ENCODE peak calls at places on chromosomes 5 and 9, in ten cellular contexts. W, X, N, R, D, B, J, O, C and Y are unnamed samples.

GRCh38 chr5:71907589-71908145 is 188.6 kb downstream of the CARTPT start:
- DNase-seq in D (peak; percentile 14), C (no peak), J (no peak), W (no peak), N (no peak), B (no peak), R (no peak), X (no peak), O (no peak), Y (no peak)

GRCh38 chr5:172415615-172416275 is 38.6 kb downstream of the SH3PXD2B start:
- DNase-seq in B (no peak), O (no peak), X (no peak), W (no peak), R (no peak), N (no peak), J (no peak), D (no peak), C (no peak), Y (no peak)

GRCh38 chr9:70933318-70933717 is 188.1 kb downstream of the TRPM3 start:
- DNase-seq in B (no peak), O (no peak), D (no peak), J (peak; percentile 8), R (no peak), X (no peak), C (no peak), W (no peak), N (no peak), Y (no peak)

GRCh38 chr5:68648944-68649874 is 433.7 kb downstream of the PIK3R1 start:
- DNase-seq in W (no peak), C (no peak), R (no peak), D (no peak), J (no peak), N (no peak), O (no peak), X (no peak), B (no peak), Y (no peak)

GRCh38 chr5:141182248-141182647 is at the start of gene PCDHB16:
- DNase-seq in X (peak; percentile 66), J (peak; percentile 32), B (peak; percentile 90), O (no peak), C (no peak), D (no peak), N (no peak), R (no peak), W (peak; percentile 5), Y (peak; percentile 69)

GRCh38 chr9:126549246-126550006 is 64.3 kb upstream of the LMX1B start:
- DNase-seq in X (peak; percentile 77), W (no peak), D (no peak), N (no peak), C (no peak), B (no peak), O (no peak), R (no peak), J (no peak), Y (no peak)

GRCh38 chr9:134871941-134872340 is 8.7 kb upstream of the FCN2 start:
- DNase-seq in J (peak; percentile 65), R (peak; percentile 28), C (no peak), B (no peak), O (no peak), W (peak; percentile 79), X (no peak), D (no peak), N (no peak), Y (no peak)

GRCh38 chr9:97934321-97935115 is 3.5 kb downstream of the HEMGN start:
- DNase-seq in C (no peak), B (peak; percentile 59), J (no peak), D (no peak), W (no peak), X (no peak), O (no peak), N (no peak), R (no peak), Y (no peak)

GRCh38 chr5:174336479-174336878 is 291.0 kb downstream of the NSG2 start:
- DNase-seq in R (no peak), C (no peak), O (no peak), X (no peak), N (no peak), J (no peak), B (no peak), W (no peak), D (no peak), Y (no peak)

GRCh38 chr5:174338204-174339010 is 292.9 kb downstream of the NSG2 start:
- DNase-seq in N (no peak), W (no peak), D (no peak), B (peak; percentile 55), C (no peak), O (no peak), J (no peak), R (no peak), X (no peak), Y (peak; percentile 53)

GRCh38 chr5:174340221-174340620 is 294.7 kb downstream of the NSG2 start:
- DNase-seq in O (no peak), C (no peak), B (no peak), D (no peak), R (no peak), X (no peak), N (no peak), W (no peak), J (peak; percentile 8), Y (no peak)

GRCh38 chr5:174337276-174338203 is 292.0 kb downstream of the NSG2 start:
- DNase-seq in J (no peak), O (no peak), R (no peak), N (no peak), C (no peak), D (no peak), B (peak; percentile 72), W (no peak), X (no peak), Y (no peak)

DNA sequence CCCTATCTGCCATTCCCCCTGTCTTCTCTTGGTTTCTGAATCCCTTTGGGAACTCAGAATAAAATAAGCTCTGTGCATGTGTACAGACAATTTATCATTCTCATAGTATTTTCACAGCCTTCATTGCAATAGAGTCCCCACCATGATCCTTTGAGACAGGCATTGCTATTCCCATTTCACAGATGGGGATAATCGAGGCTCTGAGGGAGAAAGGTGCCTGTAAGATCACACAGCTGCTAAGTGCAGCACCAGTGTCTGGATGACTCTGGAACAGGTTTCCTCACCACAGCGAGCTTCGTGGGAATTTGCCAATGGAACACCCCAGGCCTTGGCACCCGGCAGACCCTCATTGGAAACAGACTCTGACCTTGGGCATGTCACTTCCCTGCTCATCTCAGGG is 293.6 kb downstream of the NSG2 start:
- DNase-seq in C (no peak), N (no peak), J (no peak), D (no peak), B (no peak), W (no peak), R (no peak), O (no peak), X (no peak), Y (no peak)
- H3K4me1 ChIP-seq in C (no peaks in the 10 kb centered on the region), N (no peaks in the 10 kb centered on the region), J (no peaks in the 10 kb centered on the region), D (no peaks in the 10 kb centered on the region), B (peaks cover 20% of the 10 kb centered on the region), W (no peaks in the 10 kb centered on the region), R (no peaks in the 10 kb centered on the region), O (no peaks in the 10 kb centered on the region), X (no peaks in the 10 kb centered on the region), Y (peaks cover 15% of the 10 kb centered on the region)

GRCh38 chr9:88164870-88165269 is 26.6 kb upstream of the SPATA31C2 start:
- DNase-seq in O (no peak), R (no peak), J (no peak), X (no peak), C (no peak), N (no peak), W (no peak), D (no peak), B (no peak), Y (no peak)

DNA sequence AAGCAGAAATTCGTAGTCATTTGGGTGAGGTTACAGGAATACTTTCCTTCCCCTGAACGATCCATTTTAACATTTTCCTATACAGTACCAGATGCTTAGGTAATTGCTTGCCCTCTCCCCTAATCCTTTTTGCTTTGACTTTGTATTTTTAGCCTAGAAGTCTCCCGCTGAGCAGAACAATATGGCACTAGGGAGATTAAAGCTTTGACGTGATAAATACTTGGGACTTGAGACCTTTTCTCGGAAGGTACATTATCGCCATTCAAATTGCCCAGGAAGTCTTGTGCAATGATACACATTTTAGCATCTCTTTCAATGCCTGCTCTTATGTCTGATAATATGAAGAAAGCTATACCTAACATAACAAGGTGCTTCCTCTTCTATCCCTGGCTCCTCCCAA is 22.9 kb upstream of the SPATA31C2 start:
- DNase-seq in B (peak; percentile 55), X (no peak), W (no peak), C (no peak), D (no peak), R (no peak), J (no peak), N (no peak), O (no peak), Y (no peak)
- H3K4me3 ChIP-seq in B (peak overlapping the region; percentile 8), X (no peak overlapping the region), W (no peak overlapping the region), C (no peak overlapping the region), D (no peak overlapping the region), R (no peak overlapping the region), J (no peak overlapping the region), N (no peak overlapping the region), O (no peak overlapping the region), Y (no peak overlapping the region)

DNA sequence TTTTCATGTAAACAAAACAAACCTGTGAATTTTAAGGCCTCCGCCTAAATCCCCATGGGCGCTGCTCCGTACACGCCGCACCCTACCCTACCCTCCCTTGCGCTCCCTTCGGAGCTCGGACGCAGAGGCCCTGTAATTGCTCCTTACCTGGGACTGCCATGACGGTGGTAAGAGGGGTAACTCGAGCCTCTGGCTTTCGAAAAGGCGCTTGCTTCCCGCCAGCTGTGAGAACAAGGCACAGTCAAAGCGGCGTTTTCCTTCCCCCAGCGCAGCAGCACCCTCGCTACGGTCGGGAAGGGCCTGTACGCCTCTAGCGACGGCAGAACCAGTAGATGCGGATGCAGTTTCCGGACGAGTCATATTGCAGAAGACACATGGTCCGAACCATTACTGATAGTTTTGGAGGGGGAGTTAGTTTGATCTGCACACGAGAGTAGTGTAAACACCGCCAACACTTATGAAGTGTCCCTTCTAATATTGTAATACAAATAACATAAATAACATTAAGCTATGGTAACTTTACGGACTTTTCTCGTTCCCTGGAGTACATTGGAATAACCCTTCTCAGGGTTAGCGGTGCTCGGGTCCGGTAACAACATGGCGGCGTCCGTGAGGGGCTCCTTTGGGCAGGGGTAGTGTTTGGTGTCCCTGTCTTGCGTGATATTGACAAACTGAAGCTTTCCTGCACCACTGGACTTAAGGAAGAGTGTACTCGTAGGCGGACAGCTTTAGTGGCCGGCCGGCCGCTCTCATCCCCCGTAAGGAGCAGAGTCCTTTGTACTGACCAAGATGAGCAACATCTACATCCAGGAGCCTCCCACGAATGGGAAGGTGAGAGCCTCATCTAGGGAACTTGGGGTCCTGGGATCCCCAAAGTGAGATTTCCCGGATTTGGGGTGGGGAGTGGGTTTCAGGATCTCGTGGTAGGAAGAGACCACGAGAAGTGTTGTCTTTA is at the start of the genes CWC27 and SREK1IP1:
- DNase-seq in W (peak; percentile 95), D (peak; percentile 91), C (peak; percentile 85), X (peak; percentile 93), R (peak; percentile 84), O (peak; percentile 29), J (peak; percentile 93), B (peak; percentile 92), N (peak; percentile 85), Y (peak; percentile 95)
- H3K4me1 ChIP-seq in W (peaks cover 9% of the 10 kb centered on the region), D (peaks cover 39% of the 10 kb centered on the region), C (peaks cover 39% of the 10 kb centered on the region), X (peaks cover 18% of the 10 kb centered on the region), R (peaks cover 28% of the 10 kb centered on the region), O (peaks cover 13% of the 10 kb centered on the region), J (peaks cover 5% of the 10 kb centered on the region), B (peaks cover under 1% of the 10 kb centered on the region), N (peaks cover 27% of the 10 kb centered on the region), Y (peaks cover 26% of the 10 kb centered on the region)

GRCh38 chr9:130846487-130847305 is 11.6 kb downstream of the ABL1 start:
- DNase-seq in X (peak; percentile 89), W (peak; percentile 68), C (no peak), N (no peak), O (no peak), D (no peak), J (peak; percentile 80), B (peak; percentile 49), R (no peak), Y (peak; percentile 85)

GRCh38 chr9:130845901-130846381 is 10.9 kb downstream of the ABL1 start:
- DNase-seq in C (no peak), R (no peak), D (no peak), W (peak; percentile 92), O (no peak), J (peak; percentile 93), X (peak; percentile 55), B (peak; percentile 50), N (no peak), Y (peak; percentile 75)

GRCh38 chr9:130849356-130849755 is 14.3 kb downstream of the ABL1 start:
- DNase-seq in N (no peak), R (no peak), J (no peak), X (peak; percentile 39), W (no peak), O (no peak), D (no peak), C (no peak), B (no peak), Y (no peak)

GRCh38 chr9:130845254-130845653 is 10.2 kb downstream of the ABL1 start:
- DNase-seq in B (peak; percentile 32), W (no peak), D (no peak), R (no peak), N (no peak), O (no peak), J (no peak), X (peak; percentile 46), C (no peak), Y (no peak)

GRCh38 chr9:130847306-130848217 is 12.5 kb downstream of the ABL1 start:
- DNase-seq in D (no peak), B (peak; percentile 78), W (peak; percentile 100), R (peak; percentile 59), J (peak; percentile 100), X (peak; percentile 84), O (no peak), C (no peak), N (no peak), Y (peak; percentile 97)
- H3K4me3 ChIP-seq in D (no peak overlapping the region), B (no peak overlapping the region), W (no peak overlapping the region), R (no peak overlapping the region), J (no peak overlapping the region), X (no peak overlapping the region), O (peak overlapping the region; percentile 51), C (no peak overlapping the region), N (no peak overlapping the region), Y (peak overlapping the region; percentile 67)